ENCODE peak calls at places on chromosomes 6 and 20, in seven cellular contexts. L is GM12891; H is DMS153; I is NCI-H2029 treated with DMSO at 0.1 percent for 48 hours; P is EH; Z is activated T-helper 1 cell treated with anti-CD3 and anti-CD28 coated beads, Interleukin-2, amount 50 U/mL, for 16 hours; N is Ammon's horn. X is an unnamed sample.

GRCh38 chr20:24764027-24764797 is 184.9 kb upstream of the CST7 start:
- DNase-seq in P (no peak), I (no peak), N (no peak), H (no peak), L (no peak), Z (no peak), X (no peak)

GRCh38 chr20:31708839-31709534 is 13.7 kb downstream of the BCL2L1 start:
- DNase-seq in Z (no peak), H (peak), N (no peak), P (no peak), I (peak), L (no peak), X (no peak)

GRCh38 chr20:10671221-10671849 is 2.5 kb downstream of the JAG1 start:
- DNase-seq in Z (no peak), I (no peak), L (peak), H (peak), N (peak), P (peak), X (no peak)

GRCh38 chr6:169253341-169253740 is 305 bp downstream of the THBS2 start:
- DNase-seq in L (no peak), I (no peak), Z (no peak), P (no peak), N (peak), H (no peak), X (no peak)

GRCh38 chr6:170130201-170130621 is 160.7 kb downstream of the DLL1 start:
- DNase-seq in N (no peak), I (no peak), L (no peak), H (no peak), P (no peak), Z (no peak), X (no peak)

GRCh38 chr6:89058627-89059026 is 21.9 kb upstream of the PNRC1 start:
- DNase-seq in H (no peak), Z (no peak), P (peak), I (no peak), N (no peak), L (no peak), X (no peak)

GRCh38 chr6:26613717-26614683 is 17.2 kb downstream of the ABT1 start:
- DNase-seq in N (no peak), P (no peak), L (no peak), I (no peak), H (no peak), Z (no peak), X (no peak)

GRCh38 chr6:33481192-33481591 is 26.8 kb downstream of the ZBTB9 start:
- DNase-seq in I (no peak), Z (no peak), N (no peak), H (no peak), P (no peak), L (no peak), X (no peak)

GRCh38 chr6:107496041-107496440 is 6.1 kb downstream of the SOBP start:
- DNase-seq in I (no peak), N (no peak), Z (no peak), L (no peak), P (no peak), H (no peak), X (no peak)

GRCh38 chr6:40116829-40117228 is 182.6 kb upstream of the MOCS1 start:
- DNase-seq in L (no peak), I (peak), P (no peak), Z (no peak), N (no peak), H (no peak), X (no peak)

GRCh38 chr20:42688576-42688975 is 501.1 kb downstream of the PTPRT start:
- DNase-seq in N (no peak), L (no peak), Z (no peak), I (no peak), P (no peak), H (no peak), X (no peak)